ENCODE peak calls at places on chromosomes 7 and 10, in five cellular contexts. R, Z, W, C and O are unnamed samples.

GRCh38 chr7:98125758-98126157 is 19.1 kb downstream of the LMTK2 start:
- DNase-seq in R (no peak), Z (no peak), W (no peak), C (no peak), O (no peak)

GRCh38 chr10:113304726-113305125 is 248.1 kb upstream of the HABP2 start:
- DNase-seq in R (no peak), Z (no peak), W (no peak), C (peak), O (no peak)

GRCh38 chr7:113371376-113372043 is 253.2 kb upstream of the SMIM30 start:
- DNase-seq in R (no peak), Z (no peak), W (no peak), C (no peak), O (no peak)

GRCh38 chr10:11823122-11823988 is at the start of gene PROSER2:
- DNase-seq in R (peak), Z (no peak), W (peak), C (no peak), O (peak)

GRCh38 chr10:73576178-73576889 is 14.8 kb downstream of the USP54 start:
- DNase-seq in R (no peak), Z (peak), W (no peak), C (peak), O (no peak)

GRCh38 chr7:151081170-151082101 is 827 bp upstream of the FASTK start:
- DNase-seq in R (peak), Z (no peak), W (peak), C (no peak), O (no peak)

GRCh38 chr10:49618861-49619260 is 5.0 kb downstream of the CHAT start:
- DNase-seq in R (no peak), Z (no peak), W (no peak), C (no peak), O (no peak)

GRCh38 chr7:99829520-99830160 is 1.8 kb downstream of the CYP3A43 start:
- DNase-seq in R (no peak), Z (peak), W (no peak), C (peak), O (no peak)

GRCh38 chr7:149355390-149356048 is 93.5 kb downstream of the ZNF783 start:
- DNase-seq in R (peak), Z (no peak), W (peak), C (peak), O (peak)

GRCh38 chr7:66729274-66729673 is 11.3 kb upstream of the RABGEF1 start:
- DNase-seq in R (no peak), Z (no peak), W (no peak), C (no peak), O (no peak)

GRCh38 chr10:87664276-87664687 is 4.6 kb downstream of the PAPSS2 start:
- DNase-seq in R (no peak), Z (no peak), W (no peak), C (no peak), O (no peak)

GRCh38 chr10:97049670-97050069 is 136.1 kb downstream of the SLIT1 start:
- DNase-seq in R (no peak), Z (no peak), W (no peak), C (no peak), O (no peak)

GRCh38 chr10:51422311-51423120 is 276.9 kb downstream of the CSTF2T start:
- DNase-seq in R (peak), Z (peak), W (peak), C (peak), O (peak)

GRCh38 chr7:26329520-26330269 is 38.0 kb downstream of the SNX10 start:
- DNase-seq in R (no peak), Z (no peak), W (no peak), C (no peak), O (no peak)

GRCh38 chr7:40793132-40793531 is 658.3 kb downstream of the SUGCT start:
- DNase-seq in R (no peak), Z (no peak), W (no peak), C (no peak), O (no peak)

GRCh38 chr7:36006656-36007229 is 146.3 kb upstream of the EEPD1 start:
- DNase-seq in R (no peak), Z (no peak), W (no peak), C (no peak), O (no peak)

GRCh38 chr7:112596260-112596659 is 115.5 kb downstream of the LSMEM1 start:
- DNase-seq in R (no peak), Z (no peak), W (no peak), C (no peak), O (no peak)

GRCh38 chr10:121886181-121886580 is 41.6 kb downstream of the ATE1 start:
- DNase-seq in R (no peak), Z (no peak), W (no peak), C (no peak), O (no peak)

GRCh38 chr7:94656925-94657731 is 1.2 kb upstream of the SGCE start:
- DNase-seq in R (peak), Z (no peak), W (no peak), C (no peak), O (peak)

GRCh38 chr7:66497346-66497745 is 131.3 kb upstream of the KCTD7 start:
- DNase-seq in R (no peak), Z (no peak), W (no peak), C (no peak), O (no peak)

GRCh38 chr10:75191821-75192568 is 18.6 kb upstream of the VDAC2 start:
- DNase-seq in R (no peak), Z (no peak), W (peak), C (peak), O (no peak)

GRCh38 chr7:112743811-112744210 is 46.4 kb downstream of the TMEM168 start:
- DNase-seq in R (no peak), Z (no peak), W (no peak), C (no peak), O (peak)

GRCh38 chr7:118590107-118590506 is 365.6 kb downstream of the ANKRD7 start:
- DNase-seq in R (peak), Z (no peak), W (no peak), C (no peak), O (peak)

GRCh38 chr7:105218939-105219770 is 169.6 kb downstream of the SRPK2 start:
- DNase-seq in R (no peak), Z (no peak), W (no peak), C (no peak), O (no peak)

GRCh38 chr10:49488056-49488455 is 50.9 kb downstream of the ERCC6 start:
- DNase-seq in R (no peak), Z (no peak), W (no peak), C (no peak), O (no peak)

GRCh38 chr7:158547817-158548216 is 39.8 kb downstream of the PTPRN2 start:
- DNase-seq in R (no peak), Z (no peak), W (no peak), C (no peak), O (no peak)

GRCh38 chr10:133123746-133124356 is 36.1 kb downstream of the ADGRA1 start:
- DNase-seq in R (no peak), Z (no peak), W (no peak), C (no peak), O (no peak)

GRCh38 chr7:110779313-110779712 is 311.6 kb upstream of the LRRN3 start:
- DNase-seq in R (no peak), Z (no peak), W (no peak), C (no peak), O (no peak)

GRCh38 chr7:145957160-145957890 is 159.3 kb upstream of the CNTNAP2 start:
- DNase-seq in R (no peak), Z (no peak), W (no peak), C (no peak), O (no peak)

GRCh38 chr10:113958631-113959382 is 84.9 kb upstream of the ADRB1 start:
- DNase-seq in R (no peak), Z (no peak), W (no peak), C (peak), O (no peak)

GRCh38 chr10:76080406-76080805 is 649.0 kb downstream of the LRMDA start:
- DNase-seq in R (no peak), Z (no peak), W (no peak), C (no peak), O (no peak)

GRCh38 chr7:134827889-134828288 is 48.5 kb downstream of the CALD1 start:
- DNase-seq in R (no peak), Z (no peak), W (no peak), C (no peak), O (no peak)

GRCh38 chr7:152076324-152076821 is 50.9 kb downstream of the GALNT11 start:
- DNase-seq in R (peak), Z (no peak), W (peak), C (peak), O (peak)

GRCh38 chr7:46150721-46151120 is 229.6 kb upstream of the IGFBP3 start:
- DNase-seq in R (no peak), Z (no peak), W (no peak), C (no peak), O (no peak)

GRCh38 chr7:143391462-143392404 is 10.6 kb downstream of the ZYX start:
- DNase-seq in R (no peak), Z (no peak), W (peak), C (no peak), O (no peak)

GRCh38 chr10:29828440-29828894 is 193.7 kb upstream of the SVIL start:
- DNase-seq in R (no peak), Z (no peak), W (no peak), C (no peak), O (no peak)

GRCh38 chr10:3239920-3240909 is 67.6 kb upstream of the PITRM1 start:
- DNase-seq in R (no peak), Z (no peak), W (no peak), C (no peak), O (no peak)

GRCh38 chr7:144468990-144469732 is 65.7 kb upstream of the NOBOX start:
- DNase-seq in R (no peak), Z (no peak), W (no peak), C (no peak), O (no peak)

GRCh38 chr7:73447121-73447520 is 13.5 kb downstream of the FZD9 start:
- DNase-seq in R (no peak), Z (no peak), W (no peak), C (no peak), O (no peak)

GRCh38 chr10:78755075-78755695 is 313.6 kb upstream of the ZMIZ1 start:
- DNase-seq in R (no peak), Z (no peak), W (no peak), C (no peak), O (no peak)
- TF ChIP-seq CREB1 in R (no peak), Z (no peak), W (no peak), C (no peak), O (no peak)

GRCh38 chr10:119546009-119546408 is 3.5 kb upstream of the RGS10 start:
- DNase-seq in R (no peak), Z (no peak), W (no peak), C (no peak), O (no peak)

GRCh38 chr10:119542357-119542989 is at the start of gene RGS10:
- DNase-seq in R (peak), Z (no peak), W (peak), C (no peak), O (peak)

GRCh38 chr10:119545310-119545709 is 2.8 kb upstream of the RGS10 start:
- DNase-seq in R (no peak), Z (no peak), W (no peak), C (no peak), O (no peak)

GRCh38 chr10:119542990-119543813 is 683 bp upstream of the RGS10 start:
- DNase-seq in R (no peak), Z (no peak), W (peak), C (peak), O (peak)

GRCh38 chr10:119543814-119544642 is 1.5 kb upstream of the RGS10 start:
- DNase-seq in R (peak), Z (no peak), W (no peak), C (no peak), O (peak)
- H3K27ac ChIP-seq in R (no peak), Z (no peak), W (no peak), C (no peak), O (no peak)

GRCh38 chr7:117401293-117402002 is 25.8 kb downstream of the ASZ1 start:
- DNase-seq in R (no peak), Z (no peak), W (peak), C (peak), O (peak)
- TF ChIP-seq CTCF in R (peak), Z (peak), W (peak), C (no peak), O (peak)

DNA sequence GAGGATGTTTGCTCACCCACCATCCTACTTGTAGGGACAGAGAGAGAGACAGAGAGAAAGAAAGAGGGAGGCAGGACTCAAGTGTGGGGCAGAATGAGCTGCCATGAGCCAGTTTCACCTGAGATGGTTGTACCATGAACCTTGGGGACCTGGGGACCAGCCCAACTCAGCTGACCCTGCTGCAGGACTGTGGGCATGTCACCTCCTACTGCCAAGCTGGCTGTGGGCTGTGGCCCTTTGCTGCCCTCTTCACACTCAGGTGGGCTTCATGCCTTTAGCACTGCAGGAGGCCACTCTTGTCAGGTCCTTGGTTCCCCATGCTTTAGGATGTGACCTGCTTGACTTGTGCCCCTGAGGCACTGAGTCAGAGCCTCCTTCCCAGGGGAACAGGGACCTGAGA is 108.2 kb upstream of the PCBD1 start:
- DNase-seq in R (no peak), Z (no peak), W (no peak), C (no peak), O (no peak)
- TF ChIP-seq CREB1 in R (no peak), Z (no peak), W (no peak), C (no peak), O (no peak)

GRCh38 chr7:81752318-81752714 is 17.5 kb downstream of the HGF start:
- DNase-seq in R (no peak), Z (no peak), W (no peak), C (no peak), O (no peak)

GRCh38 chr7:81751619-81752317 is 18.1 kb downstream of the HGF start:
- DNase-seq in R (no peak), Z (no peak), W (no peak), C (no peak), O (peak)

GRCh38 chr7:81753392-81753791 is 16.5 kb downstream of the HGF start:
- DNase-seq in R (no peak), Z (no peak), W (no peak), C (no peak), O (no peak)
- H3K27ac ChIP-seq in R (no peak), Z (no peak), W (no peak), C (no peak), O (no peak)